ENCODE peak calls at places on chromosomes 2 and 18, in seven cellular contexts. T is spleen, R is OCI-LY7, E is fibroblast of lung, I is heart right ventricle, B is fibroblast of pulmonary artery, Q is HCT116. J is an unnamed sample.

GRCh38 chr18:52716926-52717325 is 376.9 kb downstream of the DCC start:
- DNase-seq in T (no peak), R (no peak), E (no peak), I (no peak), B (peak; percentile 3), Q (no peak), J (peak; percentile 5)

GRCh38 chr2:28433935-28434599 is 41.4 kb downstream of the FOSL2 start:
- DNase-seq in T (peak; percentile 56), R (no peak), E (no peak), I (no peak), B (no peak), Q (no peak), J (no peak)

GRCh38 chr2:147679664-147680502 is 164.9 kb upstream of the ACVR2A start:
- DNase-seq in T (no peak), R (no peak), E (no peak), I (no peak), B (no peak), Q (no peak), J (peak; percentile 1)

GRCh38 chr18:28284132-28284531 is 107.2 kb upstream of the CDH2 start:
- DNase-seq in T (no peak), R (no peak), E (peak; percentile 75), I (no peak), B (peak; percentile 20), Q (no peak), J (peak; percentile 86)

GRCh38 chr18:13800505-13801259 is 23.3 kb upstream of the MC5R start:
- DNase-seq in T (peak; percentile 80), R (no peak), E (peak; percentile 44), I (peak; percentile 78), B (peak; percentile 37), Q (peak; percentile 55), J (peak; percentile 18)

GRCh38 chr2:48249631-48250473 is 280.1 kb upstream of the STON1 start:
- DNase-seq in T (no peak), R (no peak), E (peak; percentile 15), I (no peak), B (peak; percentile 62), Q (no peak), J (peak; percentile 64)

GRCh38 chr2:20916604-20917286 is 93.8 kb upstream of the LDAH start:
- DNase-seq in T (no peak), R (no peak), E (peak; percentile 15), I (no peak), B (peak; percentile 6), Q (no peak), J (peak; percentile 13)

GRCh38 chr2:197293252-197294007 is 17.1 kb downstream of the ANKRD44 start:
- DNase-seq in T (no peak), R (peak; percentile 79), E (no peak), I (no peak), B (peak; percentile 36), Q (no peak), J (no peak)

GRCh38 chr2:29293830-29294438 is 178.7 kb downstream of the CLIP4 start:
- DNase-seq in T (no peak), R (peak; percentile 13), E (peak; percentile 34), I (no peak), B (peak; percentile 50), Q (peak; percentile 16), J (peak; percentile 28)

GRCh38 chr2:8615252-8616083 is 66.4 kb upstream of the ID2 start:
- DNase-seq in T (no peak), R (no peak), E (no peak), I (no peak), B (no peak), Q (no peak), J (no peak)

GRCh38 chr2:25159947-25160346 is 8.4 kb downstream of the POMC start:
- DNase-seq in T (peak; percentile 43), R (no peak), E (no peak), I (no peak), B (peak; percentile 5), Q (no peak), J (peak; percentile 18)

DNA sequence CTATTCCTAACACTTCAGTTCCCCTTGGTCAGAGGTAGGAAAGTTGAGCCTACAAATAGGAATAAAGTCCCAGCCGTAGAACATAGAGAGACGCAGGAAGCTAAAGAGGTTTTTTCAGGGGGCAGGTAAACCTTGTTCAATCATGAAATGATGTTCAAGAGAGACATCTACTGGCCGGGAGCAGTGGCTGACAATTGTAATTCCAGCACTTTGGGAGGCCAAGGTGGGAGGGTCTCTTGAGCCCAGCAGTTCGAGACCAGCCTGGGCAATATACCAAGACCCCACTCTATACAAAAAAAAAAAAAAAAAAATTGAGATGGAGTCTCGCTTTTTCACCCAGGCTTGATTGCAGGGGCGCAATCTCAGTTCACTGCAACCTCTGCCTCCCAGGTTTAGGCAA is 66.7 kb upstream of the DNAJC10 start:
- DNase-seq in T (no peak), R (peak; percentile 26), E (peak; percentile 37), I (no peak), B (peak; percentile 71), Q (peak; percentile 21), J (peak; percentile 46)
- TF ChIP-seq CTCF in T (peak; percentile 9), R (peak; percentile 72), E (peak; percentile 59), I (peak; percentile 46), B (peak; percentile 67), Q (peak; percentile 71), J (peak; percentile 70)

DNA sequence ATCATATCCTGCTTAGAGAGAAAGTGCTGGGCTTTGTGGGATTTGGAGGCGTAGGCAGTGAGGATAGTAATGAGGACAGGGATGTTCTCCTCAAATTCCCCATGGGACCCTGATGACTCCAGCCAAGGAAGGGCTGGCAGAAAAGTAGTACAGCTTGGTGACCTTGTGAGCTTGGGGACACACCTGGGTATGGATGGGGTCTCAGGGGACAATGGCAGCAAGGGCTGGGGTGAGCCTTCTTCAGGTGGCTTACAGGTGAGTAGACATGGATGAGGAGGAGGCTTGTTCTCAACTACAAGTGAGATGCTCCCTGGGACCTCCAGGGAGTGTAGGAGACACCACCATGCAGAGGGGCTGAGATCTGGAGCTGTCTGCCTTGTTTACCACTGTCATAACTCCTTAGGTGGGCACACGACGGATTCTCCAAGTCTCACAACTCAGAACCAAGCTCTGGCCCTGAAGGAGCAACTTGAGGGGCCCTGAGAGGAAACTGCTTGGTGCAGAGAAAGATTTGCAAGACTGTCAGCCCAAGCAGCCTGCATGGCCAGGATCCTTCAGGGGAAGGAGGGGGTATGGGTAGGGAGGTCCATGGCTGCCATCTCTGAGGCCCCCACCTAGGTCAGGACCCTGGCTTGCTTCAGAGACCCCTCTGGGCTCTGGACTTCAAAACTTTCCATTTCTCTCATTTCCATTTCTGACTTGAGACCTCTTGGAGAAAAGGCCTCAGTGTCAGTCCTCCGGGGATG is 262.8 kb downstream of the DYSF start:
- DNase-seq in T (no peak), R (no peak), E (no peak), I (no peak), B (no peak), Q (no peak), J (no peak)
- H3K4me3 ChIP-seq in T (no peak overlapping the region), R (no peak overlapping the region), E (no peak overlapping the region), I (no peak overlapping the region), B (no peak overlapping the region), Q (no peak overlapping the region), J (no peak overlapping the region)

DNA sequence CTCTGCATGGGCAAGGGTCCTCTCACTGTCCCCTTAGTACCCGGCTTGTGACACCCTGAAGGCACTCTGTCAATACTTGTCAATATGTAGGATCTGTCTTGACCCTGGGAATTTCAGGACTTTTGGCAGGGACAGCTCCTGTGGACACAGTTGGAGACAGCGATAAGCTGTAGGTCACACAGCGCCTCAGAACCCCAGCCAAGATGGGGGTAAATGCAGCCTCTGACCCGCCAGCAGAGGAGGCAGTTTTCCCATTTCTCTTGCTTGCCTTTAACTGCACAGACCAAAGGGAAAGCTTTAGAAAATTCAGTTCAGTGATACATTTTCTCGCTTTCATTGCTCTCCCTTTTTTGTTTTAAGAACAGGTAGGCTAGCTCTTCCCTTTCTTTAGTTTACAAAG is 54.8 kb upstream of the KLHL29 start:
- DNase-seq in T (no peak), R (no peak), E (no peak), I (no peak), B (peak; percentile 11), Q (no peak), J (peak; percentile 20)
- TF ChIP-seq CTCF in T (no peak), R (peak; percentile 45), E (no peak), I (no peak), B (no peak), Q (peak; percentile 37), J (peak; percentile 18)

DNA sequence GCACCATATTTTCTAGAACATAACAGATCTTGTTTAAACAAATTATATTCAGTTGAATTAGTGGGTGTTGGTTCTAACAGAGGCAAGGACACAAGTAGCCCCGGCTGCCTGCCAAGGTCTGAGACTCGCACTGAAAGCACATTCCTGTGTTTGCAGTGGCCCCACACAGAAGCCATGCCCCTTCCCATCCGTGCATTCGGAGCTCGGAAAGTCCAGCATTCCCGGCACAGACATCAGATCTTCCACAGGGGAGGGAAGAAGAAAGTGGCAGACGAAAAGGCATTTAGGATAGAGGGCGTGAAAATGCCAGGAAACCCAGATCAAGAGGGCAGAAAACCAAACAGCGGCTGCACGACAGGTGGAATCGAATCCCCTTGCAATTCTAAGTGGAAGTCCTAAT is 105.4 kb upstream of the ASB18 start:
- DNase-seq in T (peak; percentile 88), R (no peak), E (peak; percentile 36), I (peak; percentile 46), B (no peak), Q (no peak), J (no peak)
- H3K4me3 ChIP-seq in T (peak overlapping the region; percentile 39), R (no peak overlapping the region), E (no peak overlapping the region), I (no peak overlapping the region), B (no peak overlapping the region), Q (no peak overlapping the region), J (no peak overlapping the region)

J was measured in IMR-90.